ENCODE peak calls at places on chromosomes 3 and 15, in seven cellular contexts. R is type B pancreatic cell, Y is heart left ventricle, J is psoas muscle, B is mucosa of descending colon, P is AG10803, A is activated B cell treated with CpG ODN at 0.5 μM for 24 hours. H is an unnamed sample.

GRCh38 chr3:5798809-5799208 is 611.3 kb downstream of the EDEM1 start:
- DNase-seq in R (no peak), Y (no peak), J (no peak), B (no peak), P (no peak), A (no peak), H (no peak)

GRCh38 chr3:195895078-195895899 is 13.1 kb downstream of the TNK2 start:
- DNase-seq in R (no peak), Y (no peak), J (peak), B (peak), P (peak), A (peak), H (peak)

GRCh38 chr15:67836134-67836455 is 3.8 kb downstream of the RNU6-1 start:
- DNase-seq in R (no peak), Y (no peak), J (peak), B (no peak), P (no peak), A (no peak), H (no peak)

GRCh38 chr3:126941721-126942270 is 41.1 kb upstream of the PLXNA1 start:
- DNase-seq in R (no peak), Y (no peak), J (no peak), B (no peak), P (no peak), A (no peak), H (no peak)

GRCh38 chr15:78167227-78167888 is 18.2 kb downstream of the IDH3A start:
- DNase-seq in R (no peak), Y (no peak), J (no peak), B (no peak), P (no peak), A (no peak), H (no peak)

GRCh38 chr3:115927210-115927609 is 303.9 kb downstream of the GAP43 start:
- DNase-seq in R (no peak), Y (no peak), J (no peak), B (no peak), P (no peak), A (no peak), H (no peak)

GRCh38 chr15:67782592-67782991 is 42.7 kb upstream of the SKOR1 start:
- DNase-seq in R (no peak), Y (no peak), J (no peak), B (no peak), P (no peak), A (no peak), H (no peak)

GRCh38 chr3:134352031-134352671 is 22.1 kb downstream of the AMOTL2 start:
- DNase-seq in R (no peak), Y (no peak), J (peak), B (no peak), P (peak), A (no peak), H (no peak)

GRCh38 chr15:42891569-42891968 is 29.0 kb downstream of the TTBK2 start:
- DNase-seq in R (no peak), Y (no peak), J (no peak), B (no peak), P (peak), A (no peak), H (no peak)

GRCh38 chr3:11539218-11539617 is 104.5 kb downstream of the VGLL4 start:
- DNase-seq in R (no peak), Y (peak), J (no peak), B (no peak), P (no peak), A (no peak), H (no peak)

GRCh38 chr15:35519536-35520149 is 26.3 kb downstream of the DPH6 start:
- DNase-seq in R (no peak), Y (no peak), J (no peak), B (no peak), P (peak), A (no peak), H (no peak)

GRCh38 chr15:58546635-58547627 is 115.1 kb downstream of the LIPC start:
- DNase-seq in R (no peak), Y (peak), J (peak), B (no peak), P (peak), A (no peak), H (no peak)

GRCh38 chr3:39267631-39268553 is 11.9 kb downstream of the CX3CR1 start:
- DNase-seq in R (no peak), Y (no peak), J (no peak), B (no peak), P (no peak), A (no peak), H (peak)

GRCh38 chr15:34855893-34856292 is 60.5 kb upstream of the ACTC1 start:
- DNase-seq in R (no peak), Y (no peak), J (no peak), B (no peak), P (peak), A (no peak), H (no peak)

GRCh38 chr3:18544135-18544534 is 119.0 kb upstream of the SATB1 start:
- DNase-seq in R (no peak), Y (no peak), J (no peak), B (no peak), P (no peak), A (no peak), H (no peak)

GRCh38 chr3:81531256-81531655 is 230.2 kb downstream of the GBE1 start:
- DNase-seq in R (no peak), Y (no peak), J (no peak), B (no peak), P (peak), A (no peak), H (no peak)

GRCh38 chr3:59052803-59053411 is 3.1 kb upstream of the CFAP20DC start:
- DNase-seq in R (no peak), Y (no peak), J (no peak), B (peak), P (peak), A (no peak), H (no peak)

GRCh38 chr3:129519449-129519848 is 9.0 kb upstream of the RHO start:
- DNase-seq in R (no peak), Y (no peak), J (no peak), B (no peak), P (no peak), A (no peak), H (no peak)

GRCh38 chr15:25830844-25831443 is 32.2 kb downstream of the ATP10A start:
- DNase-seq in R (no peak), Y (no peak), J (peak), B (no peak), P (peak), A (no peak), H (no peak)
- TF ChIP-seq CTCF in R (no peak), Y (no peak), J (no peak), B (no peak), P (no peak), A (no peak), H (no peak)

GRCh38 chr3:47010050-47010712 is 30.7 kb downstream of the NBEAL2 start:
- DNase-seq in R (peak), Y (peak), J (no peak), B (no peak), P (no peak), A (peak), H (no peak)

GRCh38 chr3:47008851-47009224 is 29.4 kb downstream of the NBEAL2 start:
- DNase-seq in R (no peak), Y (peak), J (no peak), B (no peak), P (no peak), A (no peak), H (no peak)

GRCh38 chr3:47010910-47011309 is 31.4 kb downstream of the NBEAL2 start:
- DNase-seq in R (no peak), Y (no peak), J (no peak), B (no peak), P (no peak), A (no peak), H (no peak)

GRCh38 chr3:47008258-47008671 is 28.8 kb downstream of the NBEAL2 start:
- DNase-seq in R (no peak), Y (no peak), J (peak), B (no peak), P (no peak), A (no peak), H (peak)

GRCh38 chr3:47009225-47010049 is 30.0 kb downstream of the NBEAL2 start:
- DNase-seq in R (peak), Y (peak), J (peak), B (peak), P (peak), A (peak), H (peak)
- TF ChIP-seq CTCF in R (peak), Y (no peak), J (no peak), B (no peak), P (no peak), A (no peak), H (peak)

DNA sequence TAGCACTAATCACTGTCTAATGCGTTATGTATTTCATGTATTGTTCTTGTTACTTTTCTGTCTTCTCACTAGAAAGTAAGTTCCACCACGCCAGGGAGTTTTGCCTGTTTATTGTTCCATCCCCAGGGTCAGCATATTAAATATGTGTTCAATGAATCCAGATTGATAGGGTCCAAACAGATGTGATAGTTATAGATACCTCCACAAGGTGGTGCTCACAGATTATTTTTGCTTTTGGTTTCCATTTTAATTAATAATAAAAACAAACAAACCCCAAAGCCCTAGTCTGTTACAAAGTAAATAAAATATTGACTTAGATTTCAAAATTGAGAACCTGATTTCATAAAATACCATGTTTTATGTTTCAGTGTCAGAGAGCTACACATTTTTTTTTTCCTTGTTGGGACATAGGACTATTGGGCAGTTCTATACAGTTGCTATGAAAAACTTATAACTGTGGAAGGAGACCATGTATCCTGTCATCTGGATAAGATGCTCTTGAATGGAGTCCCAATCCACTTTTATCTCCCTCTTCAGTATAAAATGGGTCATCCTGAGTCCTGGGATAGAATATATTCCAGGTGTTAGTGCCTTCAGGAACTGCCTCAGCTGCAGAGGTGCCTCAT is 12.4 kb downstream of the OTOL1 start:
- DNase-seq in R (no peak), Y (no peak), J (no peak), B (no peak), P (no peak), A (no peak), H (no peak)
- TF ChIP-seq CTCF in R (peak), Y (peak), J (no peak), B (no peak), P (peak), A (no peak), H (no peak)

DNA sequence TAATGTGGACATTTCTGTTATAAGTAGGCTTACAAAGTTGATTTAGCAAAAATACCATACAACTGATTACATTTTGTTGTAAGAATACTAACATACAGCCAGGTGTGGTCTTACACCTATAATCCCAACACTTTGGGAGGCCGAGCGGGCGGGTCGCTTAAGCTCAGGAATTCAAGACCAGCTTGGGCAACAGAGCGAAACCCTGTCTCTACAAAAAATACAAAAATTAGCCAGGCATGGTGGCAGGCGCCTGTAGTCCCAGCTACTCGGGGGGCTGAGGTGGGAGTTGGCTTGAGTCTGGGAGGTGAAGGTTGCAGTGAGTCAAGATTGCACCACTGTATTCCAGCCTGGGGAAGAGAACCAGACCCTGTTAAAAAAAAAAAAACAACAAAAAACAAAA is 67.1 kb downstream of the DLG1 start:
- DNase-seq in R (no peak), Y (no peak), J (no peak), B (no peak), P (no peak), A (no peak), H (no peak)
- TF ChIP-seq CTCF in R (no peak), Y (no peak), J (no peak), B (no peak), P (no peak), A (no peak), H (no peak)

DNA sequence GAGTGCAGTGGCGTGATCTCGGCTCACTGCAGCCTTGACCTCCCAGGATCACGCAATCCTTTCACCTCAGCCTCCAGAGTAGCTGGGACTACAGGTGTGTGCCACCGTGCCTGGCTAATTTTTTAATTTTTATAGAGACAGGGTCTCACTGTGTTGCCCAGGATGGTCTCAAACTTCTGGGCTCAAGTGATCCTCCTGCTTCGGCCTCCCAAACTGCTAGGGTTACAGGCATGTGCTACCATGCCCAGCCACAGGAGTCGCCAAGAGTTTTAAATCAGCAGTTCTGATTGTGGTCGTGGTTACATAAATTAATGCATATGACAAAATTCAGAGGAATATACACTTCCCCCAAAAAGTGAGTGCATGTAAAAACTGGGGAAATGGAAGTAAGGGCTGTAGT is 33.0 kb downstream of the MEGF11 start:
- DNase-seq in R (no peak), Y (no peak), J (no peak), B (no peak), P (no peak), A (no peak), H (no peak)
- TF ChIP-seq CTCF in R (no peak), Y (no peak), J (no peak), B (no peak), P (no peak), A (no peak), H (no peak)

GRCh38 chr15:98272586-98272985 is 312.1 kb downstream of the ARRDC4 start:
- DNase-seq in R (no peak), Y (no peak), J (no peak), B (no peak), P (no peak), A (no peak), H (no peak)
- TF ChIP-seq CTCF in R (no peak), Y (no peak), J (no peak), B (no peak), P (no peak), A (no peak), H (no peak)

DNA sequence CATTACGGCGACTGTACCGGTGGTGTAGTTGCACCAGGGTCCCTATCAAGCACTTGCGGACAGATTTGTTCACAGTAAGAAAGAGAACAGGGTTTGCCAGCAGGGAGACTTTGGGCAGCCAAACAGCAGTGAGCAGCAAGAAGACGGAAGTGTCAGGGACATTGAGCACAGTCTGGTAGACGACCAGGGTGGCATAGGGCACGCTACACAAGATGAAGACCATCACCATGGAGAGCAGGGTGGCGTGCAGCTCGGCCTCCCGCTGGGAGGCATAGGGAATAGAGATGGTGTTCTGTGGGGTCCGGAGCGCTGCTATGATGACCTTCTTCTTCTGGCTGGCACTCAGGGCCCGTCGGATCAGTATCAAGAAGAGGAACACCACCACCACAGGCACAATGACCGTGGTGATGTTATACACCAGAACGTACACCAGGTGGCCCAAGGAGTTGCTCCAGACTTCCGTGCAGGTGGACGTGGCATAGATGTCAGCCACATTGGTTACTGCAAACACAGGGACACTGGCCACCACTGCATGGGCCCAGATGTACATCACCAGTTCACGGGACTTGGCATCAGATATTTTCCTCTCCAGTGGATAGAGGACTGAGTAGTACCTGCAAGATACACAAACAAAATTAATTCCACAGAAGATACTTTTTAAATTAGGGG is 19.1 kb upstream of the FSIP1 start:
- DNase-seq in R (no peak), Y (no peak), J (no peak), B (peak), P (no peak), A (no peak), H (no peak)
- TF ChIP-seq CTCF in R (peak), Y (peak), J (peak), B (peak), P (peak), A (no peak), H (no peak)

GRCh38 chr15:40594429-40594836 is 384 bp downstream of the KNL1 start:
- DNase-seq in R (no peak), Y (peak), J (peak), B (peak), P (peak), A (no peak), H (no peak)
- TF ChIP-seq CTCF in R (peak), Y (no peak), J (no peak), B (no peak), P (peak), A (no peak), H (no peak)

GRCh38 chr3:35908366-35909232 is 269.3 kb downstream of the ARPP21 start:
- DNase-seq in R (peak), Y (no peak), J (peak), B (peak), P (peak), A (peak), H (no peak)
- TF ChIP-seq CTCF in R (peak), Y (peak), J (peak), B (peak), P (peak), A (peak), H (peak)

H was measured in natural killer cell.